ENCODE peak calls at places on chromosomes 7 and 10, in six cellular contexts. O, S, Q, E, P and B are unnamed samples.
A peak's percentile ranks its signal among the peaks of the same experiment; 100 is the strongest.

GRCh38 chr10:5817322-5818047 is 4.3 kb upstream of the GDI2 start:
- DNase-seq in E (no peak), Q (no peak), P (no peak), S (no peak), O (no peak), B (no peak)

GRCh38 chr10:73916761-73917470 is 6.0 kb downstream of the PLAU start:
- DNase-seq in E (no peak), S (no peak), O (no peak), Q (no peak), P (no peak), B (no peak)

GRCh38 chr7:29486191-29486700 is 77.4 kb upstream of the PRR15 start:
- DNase-seq in E (no peak), P (no peak), S (no peak), O (no peak), Q (no peak), B (no peak)

GRCh38 chr10:119143657-119144056 is 21.9 kb downstream of the SFXN4 start:
- DNase-seq in S (no peak), O (no peak), P (no peak), Q (no peak), E (no peak), B (no peak)

GRCh38 chr7:18894155-18894554 is 223.3 kb downstream of the TWIST1 start:
- DNase-seq in S (no peak), P (no peak), E (no peak), O (no peak), Q (no peak), B (no peak)

GRCh38 chr7:116525913-116526857 is 1.3 kb downstream of the CAV1 start:
- DNase-seq in Q (peak; percentile 89), P (peak; percentile 72), E (peak; percentile 85), O (peak; percentile 82), S (peak; percentile 77), B (peak; percentile 71)

GRCh38 chr7:118059209-118059608 is 124.8 kb upstream of the LSM8 start:
- DNase-seq in P (no peak), O (no peak), Q (no peak), S (no peak), E (no peak), B (no peak)

GRCh38 chr10:101643546-101643945 is 51.4 kb downstream of the FBXW4 start:
- DNase-seq in O (no peak), Q (no peak), S (no peak), P (no peak), E (peak; percentile 62), B (no peak)

GRCh38 chr10:116744163-116744788 is 1.9 kb upstream of the HSPA12A start:
- DNase-seq in Q (no peak), S (no peak), P (no peak), E (no peak), O (no peak), B (no peak)

GRCh38 chr10:73744690-73744994 is 470 bp downstream of the SEC24C start:
- DNase-seq in E (no peak), Q (peak; percentile 70), S (peak; percentile 76), O (peak; percentile 51), P (peak; percentile 66), B (no peak)

GRCh38 chr10:132402781-132403241 is 5.8 kb downstream of the PWWP2B start:
- DNase-seq in E (no peak), O (no peak), S (no peak), Q (no peak), P (peak; percentile 17), B (peak; percentile 77)

GRCh38 chr7:31948041-31948440 is 122.2 kb downstream of the PDE1C start:
- DNase-seq in Q (peak; percentile 63), P (no peak), O (peak; percentile 60), E (no peak), S (peak; percentile 57), B (peak; percentile 14)

GRCh38 chr10:96025566-96025965 is 17.8 kb upstream of the CCNJ start:
- DNase-seq in O (no peak), E (peak; percentile 52), Q (peak; percentile 10), S (peak; percentile 28), P (no peak), B (no peak)

GRCh38 chr7:124246262-124246863 is 213.5 kb upstream of the TMEM229A start:
- DNase-seq in E (no peak), O (peak; percentile 66), S (no peak), Q (no peak), P (no peak), B (no peak)

GRCh38 chr7:155696747-155697146 is 52.3 kb downstream of the RBM33 start:
- DNase-seq in E (no peak), P (no peak), O (no peak), S (no peak), Q (no peak), B (no peak)
- H3K27ac ChIP-seq in E (no peak overlapping the region), P (no peak overlapping the region), O (no peak overlapping the region), S (no peak overlapping the region), Q (no peak overlapping the region), B (no peak overlapping the region)

GRCh38 chr7:36784991-36785940 is 61.0 kb upstream of the AOAH start:
- DNase-seq in S (no peak), E (no peak), Q (peak; percentile 57), P (peak; percentile 65), O (peak; percentile 9), B (no peak)
- TF ChIP-seq CTCF in S (no peak), E (no peak), Q (peak; percentile 8), P (no peak), O (no peak), B (no peak)

DNA sequence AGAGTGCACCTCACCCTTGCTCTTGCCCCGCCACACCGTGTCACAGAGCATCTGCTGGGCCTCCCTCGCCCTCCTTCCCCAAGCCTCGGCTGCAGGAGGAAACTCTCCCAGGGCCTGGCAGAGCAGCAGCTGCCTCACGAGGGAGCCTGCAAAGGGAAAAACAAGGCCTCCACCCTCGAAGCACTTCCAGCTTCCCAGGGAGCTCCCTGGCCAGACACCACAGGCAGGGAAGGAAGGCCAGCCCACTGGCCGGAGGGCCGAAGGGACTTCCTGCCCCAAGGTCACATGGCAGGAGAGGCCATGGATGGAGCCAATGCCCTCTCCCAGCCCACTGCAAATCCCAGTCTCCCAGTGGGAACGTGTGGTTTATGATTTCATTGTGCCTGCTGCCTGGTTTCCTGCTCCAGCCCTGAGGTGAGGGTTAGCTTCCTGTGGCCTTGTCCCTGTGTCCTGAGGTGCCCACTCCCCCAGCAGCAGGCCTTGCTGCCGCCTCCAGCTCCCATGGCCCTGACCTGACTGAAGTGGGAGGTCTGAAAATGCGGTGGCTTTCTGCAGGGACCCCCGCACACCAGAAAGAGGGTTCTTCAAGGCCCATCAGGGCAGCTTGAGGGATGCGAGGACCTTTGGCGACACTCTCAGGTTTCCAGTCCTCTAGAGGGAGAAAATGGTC is 100.5 kb upstream of the PPIF start:
- DNase-seq in S (no peak), O (no peak), E (no peak), Q (peak; percentile 73), P (peak; percentile 77), B (no peak)
- H3K27ac ChIP-seq in S (peak overlapping the region; percentile 4), O (peak overlapping the region; percentile 37), E (no peak overlapping the region), Q (no peak overlapping the region), P (peak overlapping the region; percentile 81), B (peak overlapping the region; percentile 81)

GRCh38 chr7:16491148-16491547 is 25.6 kb upstream of the SOSTDC1 start:
- DNase-seq in O (no peak), E (no peak), Q (no peak), S (no peak), P (no peak), B (no peak)

GRCh38 chr7:16493266-16493665 is 27.7 kb upstream of the SOSTDC1 start:
- DNase-seq in Q (no peak), O (no peak), E (no peak), P (no peak), S (no peak), B (no peak)

GRCh38 chr7:16494955-16495719 is 29.6 kb upstream of the SOSTDC1 start:
- DNase-seq in Q (no peak), O (no peak), E (no peak), P (no peak), S (no peak), B (no peak)

GRCh38 chr7:16492513-16493062 is 27.1 kb upstream of the SOSTDC1 start:
- DNase-seq in S (peak; percentile 56), E (no peak), P (no peak), O (no peak), Q (peak; percentile 52), B (no peak)

DNA sequence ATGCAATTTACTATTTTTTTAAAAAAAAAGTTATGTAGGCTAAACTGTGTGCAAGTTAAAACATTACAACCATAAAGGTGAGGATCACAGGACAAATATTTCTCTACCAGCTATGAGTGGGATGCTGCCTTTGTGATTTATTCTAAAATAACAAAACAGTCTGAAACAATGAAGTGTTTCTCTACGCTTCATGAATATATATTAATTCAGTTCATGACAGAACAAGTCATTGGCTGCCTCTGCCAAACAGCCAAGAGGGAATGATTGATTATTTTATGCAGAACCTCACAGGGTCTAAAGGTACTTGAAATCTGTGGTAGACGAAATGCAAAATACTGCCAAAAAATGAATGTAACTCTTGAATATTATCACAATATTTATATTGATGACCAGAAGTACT is 29.0 kb upstream of the SOSTDC1 start:
- DNase-seq in Q (no peak), E (no peak), S (no peak), O (no peak), P (no peak), B (no peak)
- TF ChIP-seq CTCF in Q (no peak), E (no peak), S (no peak), O (no peak), P (no peak), B (no peak)

GRCh38 chr10:91564026-91564425 is 68.8 kb downstream of the PPP1R3C start:
- DNase-seq in S (no peak), E (no peak), O (no peak), P (no peak), Q (no peak), B (no peak)
- H3K27ac ChIP-seq in S (no peak overlapping the region), E (no peak overlapping the region), O (no peak overlapping the region), P (no peak overlapping the region), Q (peak overlapping the region; percentile 79), B (no peak overlapping the region)

GRCh38 chr10:97632949-97633884 is at the start of gene MORN4:
- DNase-seq in S (peak; percentile 89), O (peak; percentile 97), P (peak; percentile 95), Q (peak; percentile 94), E (peak; percentile 96), B (peak; percentile 94)
- TF ChIP-seq CTCF in S (no peak), O (no peak), P (no peak), Q (no peak), E (no peak), B (no peak)

DNA sequence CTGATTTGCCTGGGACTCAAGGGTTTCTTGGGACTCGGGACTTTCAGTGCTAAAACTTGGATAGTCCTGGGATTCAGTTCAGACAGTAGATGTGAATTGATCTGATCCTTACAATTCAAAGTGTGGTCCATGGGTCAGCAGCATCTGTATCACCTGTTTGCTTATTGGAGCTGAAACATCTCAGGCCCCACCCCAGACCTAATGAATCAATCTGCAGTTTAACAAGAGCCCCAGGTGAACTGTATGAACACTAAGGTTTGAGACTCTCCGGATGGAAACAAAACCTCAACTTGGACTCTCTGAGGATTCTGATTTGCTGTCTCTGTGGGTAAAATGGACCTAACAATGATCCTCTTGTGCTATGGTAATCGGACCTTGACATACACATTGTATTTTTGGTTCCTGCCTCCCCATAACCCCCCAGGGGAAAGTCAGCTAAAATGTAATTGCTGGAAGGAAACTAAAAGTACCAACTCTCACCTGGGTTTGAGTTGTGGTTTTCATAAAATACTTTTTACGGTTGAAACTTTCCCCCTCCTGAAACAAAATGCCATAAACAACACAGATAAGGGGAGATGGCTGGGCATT is 11.7 kb downstream of the CYP26A1 start:
- DNase-seq in P (no peak), E (no peak), O (no peak), Q (no peak), S (no peak), B (no peak)
- H3K27ac ChIP-seq in P (no peak overlapping the region), E (no peak overlapping the region), O (no peak overlapping the region), Q (no peak overlapping the region), S (no peak overlapping the region), B (no peak overlapping the region)